ENCODE peak calls at places on chromosomes 6 and 20, in seven cellular contexts. I is H9, A is IMR-90, D is mesenchymal stem cell, F is neuronal stem cell, V is mesendoderm, B is H1. R is an unnamed sample.

GRCh38 chr6:71410164-71410566 is 121.6 kb downstream of the OGFRL1 start:
- DNase-seq in D (no peak), V (no peak), A (peak), B (no peak), F (no peak), I (no peak), R (peak)

GRCh38 chr6:159904497-159904911 is 13.7 kb downstream of the MAS1 start:
- DNase-seq in D (no peak), I (no peak), A (no peak), F (no peak), B (no peak), V (no peak), R (no peak)

GRCh38 chr6:105178110-105178509 is 1.7 kb downstream of the POPDC3 start:
- DNase-seq in F (no peak), D (peak), A (peak), I (no peak), V (no peak), B (no peak), R (peak)

GRCh38 chr6:140050232-140050995 is 676.0 kb upstream of the CITED2 start:
- DNase-seq in D (peak), F (no peak), B (no peak), I (no peak), A (peak), V (peak), R (peak)

GRCh38 chr6:6712258-6712978 is 123.9 kb downstream of the LY86 start:
- DNase-seq in F (no peak), B (no peak), A (peak), V (no peak), I (no peak), D (peak), R (no peak)

GRCh38 chr6:11616200-11616611 is 78.7 kb downstream of the TMEM170B start:
- DNase-seq in I (no peak), D (peak), A (peak), V (peak), B (no peak), F (no peak), R (peak)

GRCh38 chr20:58753929-58754551 is 61.4 kb downstream of the NPEPL1 start:
- DNase-seq in I (no peak), D (no peak), F (no peak), A (no peak), V (no peak), B (peak), R (no peak)

GRCh38 chr6:14275493-14275851 is 157.9 kb downstream of the CD83 start:
- DNase-seq in B (no peak), V (no peak), D (no peak), F (no peak), A (peak), I (peak), R (no peak)

GRCh38 chr6:97705568-97705967 is 422.6 kb upstream of the MMS22L start:
- DNase-seq in A (peak), I (peak), B (peak), V (peak), D (no peak), F (peak), R (no peak)

GRCh38 chr6:53920881-53921280 is 126.1 kb downstream of the LRRC1 start:
- DNase-seq in V (no peak), F (no peak), I (no peak), A (no peak), B (no peak), D (no peak), R (no peak)

GRCh38 chr20:53660947-53661381 is 67.3 kb upstream of the ZNF217 start:
- DNase-seq in A (peak), I (no peak), D (no peak), V (no peak), F (no peak), B (no peak), R (no peak)

GRCh38 chr20:23647346-23647745 is 9.6 kb upstream of the CST3 start:
- DNase-seq in V (no peak), D (no peak), I (no peak), F (no peak), A (peak), B (no peak), R (no peak)

GRCh38 chr6:38212579-38212978 is 393.1 kb downstream of the ZFAND3 start:
- DNase-seq in D (no peak), I (no peak), F (peak), V (peak), A (no peak), B (no peak), R (no peak)

GRCh38 chr6:73050706-73051105 is 174.6 kb downstream of the KHDC1L start:
- DNase-seq in B (no peak), D (no peak), F (no peak), I (no peak), A (peak), V (no peak), R (no peak)

GRCh38 chr20:8144282-8145245 is 12.5 kb downstream of the PLCB1 start:
- DNase-seq in D (peak), F (no peak), B (no peak), I (peak), V (peak), A (peak), R (no peak)

GRCh38 chr6:51105357-51105756 is 286.7 kb downstream of the TFAP2B start:
- DNase-seq in V (no peak), A (no peak), D (no peak), F (no peak), I (no peak), B (no peak), R (no peak)

GRCh38 chr6:167546611-167547327 is 221.9 kb downstream of the TTLL2 start:
- DNase-seq in F (no peak), D (no peak), I (no peak), A (no peak), V (no peak), B (no peak), R (no peak)

GRCh38 chr6:121237859-121238258 is 96.4 kb downstream of the TBC1D32 start:
- DNase-seq in V (no peak), I (no peak), A (no peak), F (no peak), D (no peak), B (no peak), R (no peak)

GRCh38 chr20:38726849-38727601 is 2.7 kb downstream of the SLC32A1 start:
- DNase-seq in D (no peak), B (peak), A (no peak), F (peak), I (peak), V (peak), R (no peak)

GRCh38 chr6:116969211-116969863 is 92.3 kb downstream of the RFX6 start:
- DNase-seq in D (peak), B (no peak), A (peak), V (peak), F (peak), I (no peak), R (peak)

GRCh38 chr20:56385130-56385529 is 6.9 kb downstream of the AURKA start:
- DNase-seq in B (no peak), V (no peak), I (no peak), A (no peak), D (no peak), F (no peak), R (no peak)

GRCh38 chr6:106181664-106182418 is 95.7 kb downstream of the PRDM1 start:
- DNase-seq in A (peak), F (no peak), V (no peak), D (peak), I (no peak), B (no peak), R (peak)

GRCh38 chr6:106182455-106182854 is 96.3 kb downstream of the PRDM1 start:
- DNase-seq in D (no peak), F (no peak), I (no peak), A (no peak), V (no peak), B (no peak), R (no peak)

GRCh38 chr6:106178900-106179299 is 92.8 kb downstream of the PRDM1 start:
- DNase-seq in D (no peak), A (no peak), I (no peak), V (no peak), F (no peak), B (no peak), R (no peak)

GRCh38 chr6:106177786-106178185 is 91.7 kb downstream of the PRDM1 start:
- DNase-seq in I (no peak), D (no peak), V (no peak), A (no peak), F (no peak), B (no peak), R (no peak)

DNA sequence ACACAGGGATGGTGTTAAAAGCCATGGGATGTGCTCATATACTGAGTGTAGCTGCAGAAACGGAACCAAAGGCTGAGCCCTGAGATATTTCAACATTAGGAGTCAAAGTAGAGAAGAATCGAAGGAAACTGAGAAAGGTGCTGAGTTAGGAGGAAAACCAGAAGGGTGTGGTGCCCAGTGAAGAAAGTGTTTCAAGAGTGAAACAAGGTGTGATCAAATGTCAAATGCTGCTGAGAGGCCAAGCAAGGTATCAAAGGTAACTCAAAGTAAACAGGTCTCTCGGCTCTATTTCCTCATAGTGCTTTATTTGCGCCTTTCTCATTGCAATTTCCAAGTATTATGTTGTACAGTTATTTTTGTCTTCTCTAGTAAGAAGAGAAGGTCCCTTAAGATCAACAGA is 94.1 kb downstream of the PRDM1 start:
- DNase-seq in I (no peak), F (no peak), A (no peak), D (no peak), B (no peak), V (no peak), R (no peak)
- H3K4me2 ChIP-seq in I (no peak), F (no peak), A (no peak), D (no peak), B (no peak), V (no peak), R (no peak)

GRCh38 chr20:51132286-51132810 is 109.4 kb upstream of the KCNG1 start:
- DNase-seq in D (no peak), I (peak), B (no peak), A (peak), F (no peak), V (no peak), R (no peak)

GRCh38 chr20:51134405-51134804 is 111.5 kb upstream of the KCNG1 start:
- DNase-seq in B (no peak), D (no peak), A (no peak), I (no peak), V (no peak), F (no peak), R (no peak)

GRCh38 chr20:51129201-51129671 is 106.3 kb upstream of the KCNG1 start:
- DNase-seq in V (no peak), F (no peak), D (peak), B (no peak), I (peak), A (no peak), R (no peak)

GRCh38 chr20:51128198-51128597 is 105.3 kb upstream of the KCNG1 start:
- DNase-seq in B (no peak), D (peak), A (peak), V (no peak), F (no peak), I (peak), R (no peak)

DNA sequence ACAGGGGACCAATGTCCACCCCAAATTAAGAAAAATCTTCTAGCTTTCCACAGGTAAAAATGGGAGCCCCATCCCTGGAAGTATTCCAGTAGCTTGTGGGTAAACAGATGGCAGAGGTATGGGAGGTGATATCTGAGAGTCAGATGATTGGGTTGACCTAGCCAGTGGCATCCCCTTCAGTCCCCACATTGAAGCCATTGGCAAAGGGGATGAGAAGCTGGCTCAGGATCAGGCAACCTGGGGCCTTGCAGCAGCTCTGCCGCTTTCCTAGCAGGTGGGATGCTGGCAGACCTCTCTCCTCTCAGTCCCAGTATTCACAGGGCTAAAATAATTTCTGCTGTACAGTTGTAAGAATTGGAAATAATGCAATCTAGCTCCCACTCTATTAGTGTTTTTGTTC is 108.9 kb upstream of the KCNG1 start:
- DNase-seq in A (no peak), V (no peak), I (peak), F (no peak), D (no peak), B (no peak), R (no peak)
- H3K23ac ChIP-seq in A (no peak), V (no peak), I (no peak), F (no peak), D (no peak), B (no peak), R (no peak)

GRCh38 chr20:9353180-9353915 is 161.0 kb upstream of the LAMP5 start:
- DNase-seq in D (peak), B (no peak), F (no peak), V (no peak), A (no peak), I (no peak), R (no peak)
- H2BK5ac ChIP-seq in D (peak), B (no peak), F (no peak), V (no peak), A (peak), I (no peak), R (no peak)

DNA sequence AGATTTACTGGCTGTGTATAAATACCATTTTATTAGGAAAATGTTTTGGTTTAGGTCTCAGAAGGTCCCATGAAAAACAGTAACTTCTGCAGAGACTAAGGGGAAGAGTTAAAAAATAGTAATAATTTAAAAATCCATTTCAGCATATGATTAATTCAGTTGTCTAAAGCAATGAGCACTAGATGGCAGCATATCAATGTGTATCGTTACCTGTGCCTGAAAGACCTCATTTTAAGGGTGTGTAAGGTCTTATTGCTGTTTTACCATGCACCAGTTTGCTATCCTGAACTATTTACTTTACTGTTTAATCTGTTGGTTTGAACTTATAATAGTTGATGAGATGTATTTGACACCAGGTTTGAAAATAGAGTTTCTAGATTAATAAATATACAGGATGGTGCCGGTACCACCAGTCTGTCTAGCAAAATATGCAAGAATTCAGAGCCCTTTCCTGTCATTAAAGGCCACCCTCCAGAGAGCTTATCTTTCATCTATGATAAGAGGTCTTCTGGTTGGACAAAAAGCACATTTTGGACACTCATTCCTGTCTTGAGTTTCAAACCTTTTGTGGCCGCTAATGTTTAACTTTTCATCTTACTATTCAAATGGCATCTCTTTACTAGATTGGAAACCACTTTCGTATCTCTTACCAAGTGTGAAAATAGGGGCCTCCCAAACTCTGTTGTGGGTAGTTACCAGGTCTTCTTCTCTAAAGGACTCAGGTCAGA is 8.9 kb upstream of the AHI1 start:
- DNase-seq in A (peak), F (no peak), B (no peak), I (no peak), D (peak), V (peak), R (no peak)
- H3K4me2 ChIP-seq in A (no peak), F (no peak), B (no peak), I (no peak), D (no peak), V (no peak), R (no peak)

GRCh38 chr6:16544521-16544920 is 216.7 kb downstream of the ATXN1 start:
- DNase-seq in F (no peak), D (no peak), A (no peak), B (no peak), I (no peak), V (no peak), R (no peak)
- H3K23ac ChIP-seq in F (no peak), D (no peak), A (no peak), B (no peak), I (no peak), V (no peak), R (no peak)

DNA sequence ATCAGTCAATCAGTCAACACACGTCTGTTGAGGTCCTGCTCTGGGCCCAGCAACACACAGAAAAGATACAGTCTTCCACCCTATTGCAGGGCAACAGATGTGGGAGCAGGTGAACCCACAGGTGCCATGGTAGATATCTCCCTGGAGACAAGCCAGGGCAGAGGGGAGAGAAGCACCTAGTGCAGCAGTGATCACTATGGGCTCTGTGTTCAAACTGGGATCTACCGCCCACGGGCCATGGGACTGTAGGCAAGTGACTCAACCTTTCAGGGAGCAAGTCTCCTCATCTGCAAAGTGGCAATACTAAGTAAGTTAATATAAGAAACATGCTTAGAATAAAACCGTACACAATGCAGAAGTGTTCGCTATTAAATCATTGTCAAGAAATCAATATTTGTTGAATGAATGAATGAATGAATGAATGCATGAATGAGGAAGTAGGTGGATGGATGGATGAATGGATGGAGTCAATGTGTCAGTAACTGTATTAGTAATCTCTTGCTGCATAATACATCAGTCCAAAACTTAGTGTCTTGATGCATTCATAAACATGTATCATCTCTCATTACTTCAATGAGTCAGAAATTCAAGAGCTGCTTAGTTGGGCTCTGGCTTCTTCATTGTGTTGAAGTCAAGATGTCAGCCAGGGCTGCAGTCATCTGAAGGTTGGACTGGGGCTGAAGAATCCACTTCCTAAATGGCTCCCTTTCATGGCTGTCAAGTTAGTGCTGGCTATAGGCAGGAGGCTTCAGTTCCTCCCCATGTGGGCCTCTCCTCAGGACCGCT is 31.9 kb upstream of the NFATC2 start:
- DNase-seq in I (no peak), B (no peak), F (no peak), A (no peak), V (no peak), D (no peak), R (no peak)
- H2BK5ac ChIP-seq in I (no peak), B (no peak), F (no peak), A (no peak), V (no peak), D (no peak), R (no peak)

DNA sequence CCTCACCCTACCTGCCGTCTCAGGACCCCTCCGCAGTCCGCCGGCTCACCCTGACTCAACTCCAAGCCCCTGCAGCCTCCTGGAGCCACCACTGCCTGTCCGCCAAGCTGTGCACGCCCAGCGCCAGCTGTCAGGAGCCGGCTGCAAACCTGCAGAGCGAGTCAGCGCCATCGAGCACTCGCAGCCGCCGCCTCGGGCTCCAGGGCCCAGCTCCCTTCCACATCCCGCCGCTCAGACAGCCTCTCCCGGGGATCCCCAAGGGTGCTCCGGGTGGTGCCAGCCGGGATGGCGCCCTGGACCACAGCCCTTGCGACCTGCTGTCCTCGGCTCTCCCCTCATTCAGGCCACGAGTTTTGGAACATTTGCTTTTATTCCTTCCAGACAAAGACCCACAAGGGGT is 4.2 kb downstream of the TNNC2 start:
- DNase-seq in F (no peak), A (peak), I (no peak), B (no peak), V (no peak), D (peak), R (peak)
- H3K4me2 ChIP-seq in F (no peak), A (peak), I (no peak), B (no peak), V (no peak), D (peak), R (no peak)

GRCh38 chr6:109183109-109183508 is 87.8 kb downstream of the CEP57L1 start:
- DNase-seq in A (no peak), I (no peak), B (no peak), V (peak), D (no peak), F (no peak), R (no peak)
- H3K23ac ChIP-seq in A (no peak), I (no peak), B (no peak), V (no peak), D (no peak), F (no peak), R (no peak)

DNA sequence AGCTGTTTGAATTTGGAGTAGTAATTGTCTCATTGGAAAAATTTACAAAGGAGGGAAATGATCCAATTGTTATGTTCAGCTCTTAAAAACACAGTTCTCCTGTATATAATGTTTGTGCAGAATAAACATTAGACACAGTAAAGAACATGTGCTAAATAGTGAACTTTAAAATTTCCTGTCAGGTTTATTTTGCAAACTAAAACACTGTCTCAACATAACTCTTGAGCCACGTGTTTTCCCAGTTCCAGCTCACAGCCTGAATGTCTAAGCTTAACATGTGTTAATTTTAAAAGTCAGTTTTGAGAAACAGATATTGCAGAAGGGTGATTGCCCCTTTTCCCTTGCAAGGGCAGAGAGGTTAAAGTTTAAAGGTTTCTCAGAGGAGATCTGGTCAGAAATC is 20.6 kb downstream of the EPHA7 start:
- DNase-seq in I (no peak), V (no peak), B (no peak), D (no peak), F (no peak), A (no peak), R (no peak)
- H2BK5ac ChIP-seq in I (no peak), V (no peak), B (no peak), D (no peak), F (no peak), A (no peak), R (no peak)

GRCh38 chr20:34891166-34892062 is 15.0 kb downstream of the ACSS2 start:
- DNase-seq in A (peak), F (no peak), D (peak), B (no peak), I (no peak), V (no peak), R (peak)
- H3K4me2 ChIP-seq in A (peak), F (no peak), D (no peak), B (no peak), I (no peak), V (no peak), R (no peak)